ENCODE peak calls at places on chromosomes 5 and 9, in seven cellular contexts. O, D, K, Q, Z, R and A are unnamed samples.

GRCh38 chr5:33715646-33716045 is 176.1 kb downstream of the ADAMTS12 start:
- DNase-seq in O (no peak), D (no peak), K (no peak), Q (no peak), Z (no peak), R (no peak), A (no peak)

GRCh38 chr5:33370135-33370472 is 70.7 kb upstream of the TARS1 start:
- DNase-seq in O (peak), D (no peak), K (peak), Q (no peak), Z (no peak), R (no peak), A (no peak)

GRCh38 chr5:111227226-111227782 is 3.1 kb downstream of the CAMK4 start:
- DNase-seq in O (no peak), D (no peak), K (no peak), Q (no peak), Z (no peak), R (no peak), A (no peak)

GRCh38 chr9:113609562-113610318 is 146.2 kb downstream of the RGS3 start:
- DNase-seq in O (no peak), D (no peak), K (no peak), Q (no peak), Z (no peak), R (no peak), A (no peak)

GRCh38 chr5:170254056-170254455 is 21.3 kb downstream of the C5orf58 start:
- DNase-seq in O (peak), D (no peak), K (no peak), Q (peak), Z (no peak), R (no peak), A (peak)

GRCh38 chr5:122350496-122350895 is 38.5 kb downstream of the SNCAIP start:
- DNase-seq in O (no peak), D (no peak), K (no peak), Q (no peak), Z (no peak), R (no peak), A (no peak)

GRCh38 chr5:4095918-4096630 is 500.4 kb downstream of the IRX1 start:
- DNase-seq in O (no peak), D (no peak), K (no peak), Q (no peak), Z (no peak), R (no peak), A (no peak)

GRCh38 chr5:60493372-60493771 is 206.6 kb downstream of the DEPDC1B start:
- DNase-seq in O (no peak), D (no peak), K (no peak), Q (no peak), Z (no peak), R (no peak), A (no peak)

GRCh38 chr5:36644727-36645126 is 38.3 kb downstream of the SLC1A3 start:
- DNase-seq in O (no peak), D (peak), K (no peak), Q (no peak), Z (no peak), R (no peak), A (peak)

GRCh38 chr9:81266674-81267073 is 422.7 kb downstream of the TLE1 start:
- DNase-seq in O (peak), D (no peak), K (peak), Q (no peak), Z (no peak), R (no peak), A (peak)

GRCh38 chr5:6715758-6716633 is 2.8 kb downstream of the TENT4A start:
- DNase-seq in O (peak), D (no peak), K (no peak), Q (peak), Z (peak), R (no peak), A (no peak)

GRCh38 chr9:5879419-5880181 is 11.1 kb upstream of the MLANA start:
- DNase-seq in O (peak), D (peak), K (peak), Q (no peak), Z (no peak), R (no peak), A (peak)

GRCh38 chr5:149143470-149143869 is 2.2 kb downstream of the ABLIM3 start:
- DNase-seq in O (peak), D (no peak), K (peak), Q (no peak), Z (no peak), R (no peak), A (no peak)

GRCh38 chr9:79928661-79929060 is 356.9 kb downstream of the TLE4 start:
- DNase-seq in O (no peak), D (no peak), K (no peak), Q (no peak), Z (no peak), R (no peak), A (no peak)

GRCh38 chr5:132210944-132211343 is 16.7 kb downstream of the P4HA2 start:
- DNase-seq in O (no peak), D (no peak), K (no peak), Q (no peak), Z (no peak), R (no peak), A (no peak)

GRCh38 chr9:77663754-77664153 is 15.6 kb upstream of the GNA14 start:
- DNase-seq in O (peak), D (no peak), K (no peak), Q (no peak), Z (peak), R (no peak), A (no peak)

GRCh38 chr5:128494516-128494915 is 43.5 kb downstream of the FBN2 start:
- DNase-seq in O (no peak), D (no peak), K (no peak), Q (no peak), Z (no peak), R (no peak), A (no peak)
- TF ChIP-seq CTCF in O (no peak), D (peak), K (no peak), Q (no peak), Z (no peak), R (no peak), A (peak)

DNA sequence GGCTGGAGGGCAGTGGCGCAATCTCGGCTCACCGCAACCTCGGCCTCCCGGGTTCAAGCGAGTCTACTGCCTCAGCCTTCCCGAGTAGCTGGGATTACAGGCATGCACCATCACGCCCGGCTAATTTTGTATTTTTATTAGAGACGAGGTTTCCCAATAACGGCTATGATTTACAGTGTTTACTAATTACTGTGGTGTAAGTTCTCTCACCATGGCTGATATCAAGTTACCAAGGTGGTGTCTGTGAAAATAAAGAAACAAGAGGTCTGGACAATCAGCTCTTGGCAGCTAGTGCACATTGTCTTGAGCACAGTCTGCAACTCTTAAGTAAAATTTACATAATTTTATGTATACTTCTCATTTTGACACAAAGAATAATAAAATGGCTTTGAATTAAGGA is 385.5 kb upstream of the COX7C start:
- DNase-seq in O (no peak), D (no peak), K (no peak), Q (no peak), Z (no peak), R (no peak), A (no peak)
- TF ChIP-seq CTCF in O (no peak), D (no peak), K (no peak), Q (no peak), Z (no peak), R (no peak), A (no peak)

GRCh38 chr5:58263291-58263690 is 196.6 kb downstream of the PLK2 start:
- DNase-seq in O (no peak), D (no peak), K (no peak), Q (no peak), Z (no peak), R (no peak), A (no peak)
- TF ChIP-seq CTCF in O (no peak), D (no peak), K (no peak), Q (no peak), Z (no peak), R (no peak), A (no peak)

DNA sequence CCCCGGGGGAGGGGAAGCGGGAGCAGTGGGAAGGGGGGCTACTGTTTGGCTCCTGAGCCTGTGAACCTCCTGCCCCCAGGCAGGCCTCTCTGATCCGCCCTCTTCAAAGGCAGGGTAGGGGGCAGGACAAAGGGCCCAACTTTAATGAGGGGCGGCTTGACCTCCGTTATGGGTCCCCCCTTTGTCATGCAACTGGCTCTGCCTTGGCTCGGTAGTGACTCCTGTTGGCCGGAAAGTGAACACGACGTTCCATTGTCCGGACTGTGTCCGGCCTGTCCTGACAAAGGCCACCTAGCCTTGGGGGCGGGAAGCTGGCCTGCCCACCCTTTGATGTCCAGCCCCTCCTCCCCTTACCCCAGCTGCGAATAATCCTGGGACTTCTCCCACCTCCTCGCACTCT is 1.3 kb downstream of the CDX1 start:
- DNase-seq in O (no peak), D (no peak), K (no peak), Q (no peak), Z (peak), R (no peak), A (no peak)
- TF ChIP-seq CTCF in O (no peak), D (no peak), K (no peak), Q (no peak), Z (peak), R (no peak), A (peak)

GRCh38 chr5:169197343-169197742 is 103.6 kb downstream of the SLIT3 start:
- DNase-seq in O (peak), D (peak), K (peak), Q (no peak), Z (no peak), R (no peak), A (no peak)
- TF ChIP-seq CTCF in O (peak), D (no peak), K (peak), Q (no peak), Z (no peak), R (no peak), A (peak)

DNA sequence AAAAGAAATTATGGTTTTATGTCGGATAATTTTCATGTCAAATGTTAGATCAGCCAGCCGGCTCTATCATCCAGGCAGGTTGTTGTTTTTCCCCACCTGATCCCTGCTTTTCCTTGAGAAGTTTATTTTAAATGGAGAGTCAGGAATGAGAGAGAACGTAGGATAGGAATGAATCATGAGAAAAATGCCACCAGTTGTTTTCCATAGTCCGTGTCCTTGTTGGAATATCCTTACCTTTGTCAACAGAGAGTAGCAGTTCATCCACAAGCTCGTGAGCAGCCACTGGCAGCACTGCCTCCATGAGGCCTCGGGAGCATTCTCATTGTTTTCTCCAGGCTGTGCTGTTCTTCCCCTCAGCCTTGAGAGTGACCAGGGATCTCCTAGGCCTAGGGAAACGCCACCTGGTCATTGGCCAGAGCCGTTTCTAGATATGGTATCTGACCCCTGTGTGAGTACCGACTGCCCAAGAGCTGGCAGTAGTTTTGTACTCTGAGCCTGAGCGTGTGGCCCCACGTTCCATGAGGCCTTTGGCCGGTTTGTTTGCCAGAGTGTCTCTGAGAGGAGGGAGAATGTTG is 293.3 kb downstream of the FANCC start:
- DNase-seq in O (no peak), D (no peak), K (no peak), Q (no peak), Z (no peak), R (no peak), A (no peak)
- TF ChIP-seq CTCF in O (no peak), D (no peak), K (no peak), Q (no peak), Z (no peak), R (no peak), A (no peak)